ENCODE peak calls at places on chromosomes 7 and 10, in seven cellular contexts. One of them, this sample, is unnamed.

GRCh38 chr10:133160813-133161471 is 923 bp downstream of the KNDC1 start:
- DNase-seq in upper lobe of left lung: no peak
- DNase-seq in ovary: no peak
- DNase-seq in stomach: no peak
- DNase-seq in suprapubic skin: peak
- DNase-seq in K562: no peak
- DNase-seq in transverse colon: no peak
- DNase-seq in this sample: no peak

GRCh38 chr7:47801423-47801822 is 146.8 kb downstream of the PKD1L1 start:
- DNase-seq in upper lobe of left lung: no peak
- DNase-seq in ovary: no peak
- DNase-seq in stomach: no peak
- DNase-seq in suprapubic skin: no peak
- DNase-seq in K562: no peak
- DNase-seq in transverse colon: no peak
- DNase-seq in this sample: no peak

GRCh38 chr7:77995717-77996116 is 197.1 kb downstream of the PHTF2 start:
- DNase-seq in upper lobe of left lung: no peak
- DNase-seq in ovary: no peak
- DNase-seq in stomach: no peak
- DNase-seq in suprapubic skin: no peak
- DNase-seq in K562: peak
- DNase-seq in transverse colon: no peak
- DNase-seq in this sample: no peak

GRCh38 chr10:87594864-87595263 is 64.8 kb upstream of the PAPSS2 start:
- DNase-seq in upper lobe of left lung: no peak
- DNase-seq in ovary: no peak
- DNase-seq in stomach: no peak
- DNase-seq in suprapubic skin: no peak
- DNase-seq in K562: no peak
- DNase-seq in transverse colon: no peak
- DNase-seq in this sample: peak

GRCh38 chr7:70696139-70696782 is 435.7 kb upstream of the GALNT17 start:
- DNase-seq in upper lobe of left lung: no peak
- DNase-seq in ovary: no peak
- DNase-seq in stomach: no peak
- DNase-seq in suprapubic skin: no peak
- DNase-seq in K562: no peak
- DNase-seq in transverse colon: no peak
- DNase-seq in this sample: no peak

GRCh38 chr10:128144547-128144946 is 18.3 kb upstream of the MKI67 start:
- DNase-seq in upper lobe of left lung: no peak
- DNase-seq in ovary: no peak
- DNase-seq in stomach: no peak
- DNase-seq in suprapubic skin: peak
- DNase-seq in K562: no peak
- DNase-seq in transverse colon: no peak
- DNase-seq in this sample: no peak

GRCh38 chr7:66145404-66145843 is 30.8 kb downstream of the CRCP start:
- DNase-seq in upper lobe of left lung: peak
- DNase-seq in ovary: peak
- DNase-seq in stomach: peak
- DNase-seq in suprapubic skin: peak
- DNase-seq in K562: no peak
- DNase-seq in transverse colon: peak
- DNase-seq in this sample: no peak

GRCh38 chr7:137886266-137886665 is 39.5 kb upstream of the DGKI start:
- DNase-seq in upper lobe of left lung: no peak
- DNase-seq in ovary: no peak
- DNase-seq in stomach: no peak
- DNase-seq in suprapubic skin: no peak
- DNase-seq in K562: no peak
- DNase-seq in transverse colon: no peak
- DNase-seq in this sample: no peak

GRCh38 chr7:83410989-83411591 is 237.8 kb downstream of the SEMA3E start:
- DNase-seq in upper lobe of left lung: no peak
- DNase-seq in ovary: no peak
- DNase-seq in stomach: peak
- DNase-seq in suprapubic skin: no peak
- DNase-seq in K562: peak
- DNase-seq in transverse colon: no peak
- DNase-seq in this sample: peak

GRCh38 chr7:51224811-51225581 is 91.6 kb downstream of the COBL start:
- DNase-seq in upper lobe of left lung: peak
- DNase-seq in ovary: no peak
- DNase-seq in stomach: peak
- DNase-seq in suprapubic skin: no peak
- DNase-seq in K562: peak
- DNase-seq in transverse colon: peak
- DNase-seq in this sample: no peak

GRCh38 chr10:104642311-104643022 is 1.4 kb downstream of the SORCS3 start:
- DNase-seq in upper lobe of left lung: no peak
- DNase-seq in ovary: no peak
- DNase-seq in stomach: no peak
- DNase-seq in suprapubic skin: no peak
- DNase-seq in K562: peak
- DNase-seq in transverse colon: no peak
- DNase-seq in this sample: peak

GRCh38 chr10:47361293-47361692 is 13.1 kb downstream of the RBP3 start:
- DNase-seq in upper lobe of left lung: no peak
- DNase-seq in ovary: no peak
- DNase-seq in stomach: peak
- DNase-seq in suprapubic skin: peak
- DNase-seq in K562: peak
- DNase-seq in transverse colon: peak
- DNase-seq in this sample: no peak

GRCh38 chr10:19719320-19719719 is 96.9 kb upstream of the PLXDC2 start:
- DNase-seq in upper lobe of left lung: no peak
- DNase-seq in ovary: no peak
- DNase-seq in stomach: no peak
- DNase-seq in suprapubic skin: no peak
- DNase-seq in K562: no peak
- DNase-seq in transverse colon: no peak
- DNase-seq in this sample: no peak

GRCh38 chr10:132115736-132116135 is 50.0 kb downstream of the JAKMIP3 start:
- DNase-seq in upper lobe of left lung: no peak
- DNase-seq in ovary: peak
- DNase-seq in stomach: no peak
- DNase-seq in suprapubic skin: peak
- DNase-seq in K562: no peak
- DNase-seq in transverse colon: no peak
- DNase-seq in this sample: no peak

GRCh38 chr10:124296813-124297788 is 121.6 kb downstream of the OAT start:
- DNase-seq in upper lobe of left lung: no peak
- DNase-seq in ovary: no peak
- DNase-seq in stomach: no peak
- DNase-seq in suprapubic skin: peak
- DNase-seq in K562: no peak
- DNase-seq in transverse colon: no peak
- DNase-seq in this sample: no peak

GRCh38 chr7:130277763-130278643 is 11.3 kb downstream of the CPA2 start:
- DNase-seq in upper lobe of left lung: peak
- DNase-seq in ovary: peak
- DNase-seq in stomach: peak
- DNase-seq in suprapubic skin: no peak
- DNase-seq in K562: peak
- DNase-seq in transverse colon: peak
- DNase-seq in this sample: peak

GRCh38 chr10:28984431-28984830 is 304.4 kb upstream of the LYZL1 start:
- DNase-seq in upper lobe of left lung: peak
- DNase-seq in ovary: peak
- DNase-seq in stomach: peak
- DNase-seq in suprapubic skin: no peak
- DNase-seq in K562: peak
- DNase-seq in transverse colon: peak
- DNase-seq in this sample: peak

GRCh38 chr7:106057962-106058901 is 53.9 kb downstream of the SYPL1 start:
- DNase-seq in upper lobe of left lung: peak
- DNase-seq in ovary: no peak
- DNase-seq in stomach: peak
- DNase-seq in suprapubic skin: peak
- DNase-seq in K562: no peak
- DNase-seq in transverse colon: peak
- DNase-seq in this sample: no peak

GRCh38 chr7:19139706-19140327 is 5.4 kb downstream of the FERD3L start:
- DNase-seq in upper lobe of left lung: no peak
- DNase-seq in ovary: no peak
- DNase-seq in stomach: no peak
- DNase-seq in suprapubic skin: no peak
- DNase-seq in K562: no peak
- DNase-seq in transverse colon: no peak
- DNase-seq in this sample: no peak

GRCh38 chr7:44791278-44792219 is 4.9 kb upstream of the PPIA start:
- DNase-seq in upper lobe of left lung: no peak
- DNase-seq in ovary: no peak
- DNase-seq in stomach: no peak
- DNase-seq in suprapubic skin: no peak
- DNase-seq in K562: no peak
- DNase-seq in transverse colon: no peak
- DNase-seq in this sample: no peak

GRCh38 chr10:70518695-70519094 is 40.1 kb downstream of the PALD1 start:
- DNase-seq in upper lobe of left lung: no peak
- DNase-seq in ovary: no peak
- DNase-seq in stomach: no peak
- DNase-seq in suprapubic skin: no peak
- DNase-seq in K562: no peak
- DNase-seq in transverse colon: no peak
- DNase-seq in this sample: no peak

GRCh38 chr10:30093303-30093967 is 34.0 kb upstream of the JCAD start:
- DNase-seq in upper lobe of left lung: no peak
- DNase-seq in ovary: no peak
- DNase-seq in stomach: no peak
- DNase-seq in suprapubic skin: no peak
- DNase-seq in K562: no peak
- DNase-seq in transverse colon: no peak
- DNase-seq in this sample: no peak

GRCh38 chr7:29987821-29988317 is 1.7 kb downstream of the SCRN1 start:
- DNase-seq in upper lobe of left lung: no peak
- DNase-seq in ovary: no peak
- DNase-seq in stomach: no peak
- DNase-seq in suprapubic skin: no peak
- DNase-seq in K562: no peak
- DNase-seq in transverse colon: no peak
- DNase-seq in this sample: no peak

DNA sequence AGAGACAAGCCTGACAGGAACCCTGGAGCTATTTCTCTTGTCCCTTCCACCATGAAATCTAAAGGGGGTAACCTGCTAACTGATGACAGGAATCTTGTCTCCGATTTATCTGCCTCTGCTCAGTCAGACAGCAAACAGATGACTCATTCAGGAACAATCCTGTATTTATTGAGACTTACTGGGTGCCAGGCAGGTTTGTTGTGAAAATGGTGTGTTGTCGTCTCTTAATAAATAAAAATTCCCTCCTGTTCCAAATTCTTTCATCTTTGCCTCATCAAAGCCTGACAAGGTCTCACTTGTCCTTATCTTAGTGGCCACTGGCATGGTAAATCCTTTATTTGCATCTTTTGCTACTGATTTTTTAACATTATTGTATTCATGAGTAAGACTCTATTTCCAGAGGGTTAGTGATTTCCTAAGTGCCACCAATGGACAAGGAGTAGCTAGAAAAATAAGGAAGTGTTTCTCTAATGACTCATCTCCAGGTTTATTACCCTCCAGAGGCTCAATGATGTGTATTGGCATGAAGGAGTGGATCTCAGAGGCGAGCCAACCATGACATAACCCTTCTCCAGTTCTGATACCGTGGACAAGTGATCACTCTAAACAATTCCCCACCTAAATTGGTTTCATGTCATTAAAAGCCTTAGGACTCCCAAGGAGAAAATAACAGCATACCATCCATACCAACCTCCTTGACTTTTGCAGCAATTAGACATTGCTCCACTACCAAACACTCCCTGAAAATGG is 724.0 kb downstream of the GRID1 start:
- DNase-seq in upper lobe of left lung: no peak
- DNase-seq in ovary: no peak
- DNase-seq in stomach: no peak
- DNase-seq in suprapubic skin: no peak
- DNase-seq in K562: no peak
- DNase-seq in transverse colon: peak
- DNase-seq in this sample: peak
- TF ChIP-seq EP300 in upper lobe of left lung: no peak
- TF ChIP-seq EP300 in ovary: no peak
- TF ChIP-seq EP300 in stomach: no peak
- TF ChIP-seq EP300 in suprapubic skin: no peak
- TF ChIP-seq EP300 in K562: no peak
- TF ChIP-seq EP300 in transverse colon: no peak
- TF ChIP-seq EP300 in this sample: no peak

GRCh38 chr7:124515431-124515830 is 250.2 kb downstream of the GPR37 start:
- DNase-seq in upper lobe of left lung: no peak
- DNase-seq in ovary: no peak
- DNase-seq in stomach: no peak
- DNase-seq in suprapubic skin: no peak
- DNase-seq in K562: no peak
- DNase-seq in transverse colon: no peak
- DNase-seq in this sample: no peak
- H3K4me3 ChIP-seq in upper lobe of left lung: no peak
- H3K4me3 ChIP-seq in ovary: no peak
- H3K4me3 ChIP-seq in stomach: no peak
- H3K4me3 ChIP-seq in suprapubic skin: no peak
- H3K4me3 ChIP-seq in K562: no peak
- H3K4me3 ChIP-seq in transverse colon: no peak
- H3K4me3 ChIP-seq in this sample: no peak

DNA sequence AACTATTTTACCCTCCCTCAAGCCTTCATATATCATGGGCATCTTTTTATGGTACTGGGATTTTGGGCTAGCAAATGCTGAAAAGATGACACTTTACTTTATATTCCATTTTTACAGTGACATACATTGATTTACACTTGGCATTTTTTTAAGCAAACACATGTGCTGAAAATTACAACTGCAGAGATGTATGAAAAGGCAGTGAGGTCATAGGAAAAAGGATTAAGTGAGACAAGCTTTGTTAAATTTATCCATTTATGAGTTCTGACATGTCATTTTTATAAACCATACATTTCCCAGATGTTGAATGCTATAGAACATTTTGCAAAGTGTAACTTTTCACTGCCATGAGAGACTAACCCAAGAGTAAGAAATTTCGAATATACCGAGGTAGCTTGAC is 68.8 kb upstream of the RSU1 start:
- DNase-seq in upper lobe of left lung: no peak
- DNase-seq in ovary: no peak
- DNase-seq in stomach: no peak
- DNase-seq in suprapubic skin: no peak
- DNase-seq in K562: no peak
- DNase-seq in transverse colon: no peak
- DNase-seq in this sample: no peak
- TF ChIP-seq EP300 in upper lobe of left lung: no peak
- TF ChIP-seq EP300 in ovary: no peak
- TF ChIP-seq EP300 in stomach: no peak
- TF ChIP-seq EP300 in suprapubic skin: no peak
- TF ChIP-seq EP300 in K562: no peak
- TF ChIP-seq EP300 in transverse colon: no peak
- TF ChIP-seq EP300 in this sample: no peak

GRCh38 chr10:51357170-51357569 is 282.9 kb downstream of the PRKG1 start:
- DNase-seq in upper lobe of left lung: no peak
- DNase-seq in ovary: no peak
- DNase-seq in stomach: no peak
- DNase-seq in suprapubic skin: no peak
- DNase-seq in K562: no peak
- DNase-seq in transverse colon: no peak
- DNase-seq in this sample: no peak

GRCh38 chr10:51363415-51363814 is 289.1 kb downstream of the PRKG1 start:
- DNase-seq in upper lobe of left lung: no peak
- DNase-seq in ovary: no peak
- DNase-seq in stomach: no peak
- DNase-seq in suprapubic skin: no peak
- DNase-seq in K562: no peak
- DNase-seq in transverse colon: no peak
- DNase-seq in this sample: no peak

GRCh38 chr10:51358227-51358626 is 283.9 kb downstream of the PRKG1 start:
- DNase-seq in upper lobe of left lung: no peak
- DNase-seq in ovary: no peak
- DNase-seq in stomach: no peak
- DNase-seq in suprapubic skin: no peak
- DNase-seq in K562: no peak
- DNase-seq in transverse colon: no peak
- DNase-seq in this sample: no peak
- H3K4me3 ChIP-seq in upper lobe of left lung: no peak
- H3K4me3 ChIP-seq in ovary: no peak
- H3K4me3 ChIP-seq in stomach: no peak
- H3K4me3 ChIP-seq in suprapubic skin: no peak
- H3K4me3 ChIP-seq in K562: no peak
- H3K4me3 ChIP-seq in transverse colon: no peak
- H3K4me3 ChIP-seq in this sample: no peak

This sample was measured in tibial nerve.